ENCODE peak calls at places on chromosomes 1 and 21, in five cellular contexts. C is trophoblast cell, G is IMR-90, Q is H1, A is H9. T is an unnamed sample.

GRCh38 chr1:214739621-214740238 is 136.7 kb downstream of the CENPF start:
- DNase-seq in A (no peak), G (peak), Q (no peak), C (no peak), T (no peak)

GRCh38 chr1:99481391-99481996 is 164.4 kb upstream of the PALMD start:
- DNase-seq in G (peak), Q (no peak), A (no peak), C (peak), T (peak)

GRCh38 chr1:24373710-24374109 is 39.9 kb downstream of the STPG1 start:
- DNase-seq in C (no peak), A (no peak), Q (no peak), G (no peak), T (no peak)

GRCh38 chr1:180123463-180123936 is 31.2 kb upstream of the QSOX1 start:
- DNase-seq in C (no peak), A (no peak), G (peak), Q (no peak), T (peak)

GRCh38 chr1:35577071-35577998 is 4.2 kb downstream of the TFAP2E start:
- DNase-seq in C (no peak), G (no peak), A (peak), Q (peak), T (peak)

GRCh38 chr1:183110466-183110865 is 75.6 kb upstream of the LAMC2 start:
- DNase-seq in A (no peak), G (no peak), C (no peak), Q (no peak), T (no peak)

GRCh38 chr1:22500476-22500875 is 48.8 kb downstream of the ZBTB40 start:
- DNase-seq in G (peak), A (no peak), Q (no peak), C (no peak), T (peak)

GRCh38 chr1:84698718-84699117 is 8.5 kb upstream of the SSX2IP start:
- DNase-seq in A (no peak), G (peak), Q (no peak), C (no peak), T (peak)

GRCh38 chr1:211589782-211590721 is 11.1 kb upstream of the SLC30A1 start:
- DNase-seq in Q (no peak), G (peak), A (no peak), C (no peak), T (peak)

GRCh38 chr1:159921700-159922498 is 3.4 kb downstream of the TAGLN2 start:
- DNase-seq in Q (no peak), C (no peak), A (no peak), G (peak), T (peak)

GRCh38 chr1:198102454-198102791 is 54.4 kb upstream of the NEK7 start:
- DNase-seq in C (peak), Q (no peak), A (no peak), G (peak), T (no peak)

GRCh38 chr21:26798856-26799751 is 46.1 kb downstream of the ADAMTS1 start:
- DNase-seq in G (peak), Q (no peak), C (no peak), A (no peak), T (peak)

GRCh38 chr1:14969006-14969405 is 184.5 kb upstream of the TMEM51 start:
- DNase-seq in G (no peak), A (no peak), C (no peak), Q (no peak), T (no peak)

GRCh38 chr1:56526571-56527174 is 52.7 kb downstream of the PLPP3 start:
- DNase-seq in C (no peak), A (no peak), G (peak), Q (no peak), T (no peak)

DNA sequence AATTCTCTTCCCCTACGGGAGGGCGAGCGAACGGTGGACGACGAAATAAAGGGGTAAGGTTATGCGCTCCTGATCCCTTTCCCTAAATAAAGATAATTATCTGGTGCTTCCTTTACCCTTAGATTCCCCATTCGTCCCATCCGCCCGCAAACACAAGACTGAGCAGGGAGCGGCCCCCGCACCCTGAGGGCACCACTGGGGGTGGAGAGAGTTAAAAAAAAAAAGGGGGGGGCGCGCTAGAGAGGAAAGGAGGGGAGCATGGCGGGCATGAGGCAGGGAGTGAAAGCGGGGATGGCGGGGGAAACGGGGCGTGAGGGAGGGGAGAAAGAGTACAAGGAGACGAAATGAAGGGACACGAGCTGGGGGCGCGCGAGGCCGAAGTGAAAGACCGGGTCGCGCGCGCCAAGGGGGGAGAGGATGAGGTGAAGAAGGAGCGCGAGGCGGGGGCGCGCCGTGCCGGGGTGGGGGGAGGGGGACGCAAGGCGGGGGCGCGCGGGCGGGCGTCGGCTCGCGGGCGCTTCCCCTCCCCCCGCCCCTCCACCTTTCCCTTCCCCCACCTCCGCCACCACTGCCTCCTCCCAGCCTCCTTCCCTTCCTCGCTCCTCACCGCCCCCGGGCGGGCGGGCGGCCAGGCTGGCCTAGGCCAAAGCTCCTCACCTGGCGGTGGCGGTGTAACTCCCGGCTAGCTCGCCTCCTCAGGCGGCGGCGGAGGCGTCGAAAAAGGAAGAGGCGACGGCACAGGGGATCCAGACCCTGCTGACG is 515 bp downstream of the GATAD2B start:
- DNase-seq in A (no peak), C (peak), Q (peak), G (no peak), T (peak)
- H2AK5ac ChIP-seq in A (no peak), C (no peak), Q (peak), G (peak), T (no peak)

DNA sequence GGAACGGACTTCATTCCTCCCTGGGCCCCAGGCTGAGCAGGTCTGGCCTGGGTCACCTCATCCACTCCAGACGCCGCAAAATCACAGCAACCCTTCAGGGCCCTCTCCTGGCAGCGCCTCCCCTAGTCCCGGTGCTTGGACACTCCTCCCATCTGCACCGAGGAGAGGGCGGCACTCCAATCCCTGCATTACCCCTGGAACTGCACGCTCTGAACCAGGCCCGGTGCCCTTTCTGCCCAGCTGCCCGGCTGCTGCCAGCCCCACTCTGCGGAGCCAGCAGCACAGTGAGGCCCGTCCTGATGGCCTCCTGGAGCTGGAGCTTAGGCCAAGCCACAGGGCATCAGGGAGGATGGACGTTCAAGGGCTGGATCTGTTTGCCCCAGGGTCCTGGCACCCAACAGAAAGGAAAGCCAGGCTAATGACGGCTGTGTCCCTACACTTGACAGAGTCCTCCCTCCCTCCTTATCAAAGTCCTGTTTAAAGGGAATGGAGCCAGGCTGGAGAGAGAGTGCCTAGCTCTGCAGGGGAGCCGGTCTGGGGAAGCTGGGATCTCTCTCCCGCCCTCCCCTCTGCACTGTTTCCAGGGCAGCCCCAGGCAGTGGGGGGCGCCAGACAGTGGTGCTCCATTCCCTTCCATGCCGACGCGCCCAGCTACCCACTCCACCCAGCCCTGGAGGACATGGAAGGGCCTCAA is 12.7 kb downstream of the COL6A2 start:
- DNase-seq in G (no peak), Q (peak), C (no peak), A (peak), T (peak)
- H3K14ac ChIP-seq in G (no peak), Q (no peak), C (no peak), A (no peak), T (no peak)

GRCh38 chr1:20699558-20699957 is 18.2 kb downstream of the KIF17 start:
- DNase-seq in C (peak), Q (no peak), A (no peak), G (no peak), T (no peak)

GRCh38 chr1:20695503-20695902 is 22.3 kb downstream of the KIF17 start:
- DNase-seq in G (no peak), A (no peak), Q (no peak), C (no peak), T (no peak)

GRCh38 chr1:20698195-20698910 is 19.5 kb downstream of the KIF17 start:
- DNase-seq in A (no peak), C (peak), Q (no peak), G (peak), T (peak)

GRCh38 chr1:20697560-20697959 is 20.2 kb downstream of the KIF17 start:
- DNase-seq in C (no peak), G (no peak), Q (no peak), A (no peak), T (no peak)

DNA sequence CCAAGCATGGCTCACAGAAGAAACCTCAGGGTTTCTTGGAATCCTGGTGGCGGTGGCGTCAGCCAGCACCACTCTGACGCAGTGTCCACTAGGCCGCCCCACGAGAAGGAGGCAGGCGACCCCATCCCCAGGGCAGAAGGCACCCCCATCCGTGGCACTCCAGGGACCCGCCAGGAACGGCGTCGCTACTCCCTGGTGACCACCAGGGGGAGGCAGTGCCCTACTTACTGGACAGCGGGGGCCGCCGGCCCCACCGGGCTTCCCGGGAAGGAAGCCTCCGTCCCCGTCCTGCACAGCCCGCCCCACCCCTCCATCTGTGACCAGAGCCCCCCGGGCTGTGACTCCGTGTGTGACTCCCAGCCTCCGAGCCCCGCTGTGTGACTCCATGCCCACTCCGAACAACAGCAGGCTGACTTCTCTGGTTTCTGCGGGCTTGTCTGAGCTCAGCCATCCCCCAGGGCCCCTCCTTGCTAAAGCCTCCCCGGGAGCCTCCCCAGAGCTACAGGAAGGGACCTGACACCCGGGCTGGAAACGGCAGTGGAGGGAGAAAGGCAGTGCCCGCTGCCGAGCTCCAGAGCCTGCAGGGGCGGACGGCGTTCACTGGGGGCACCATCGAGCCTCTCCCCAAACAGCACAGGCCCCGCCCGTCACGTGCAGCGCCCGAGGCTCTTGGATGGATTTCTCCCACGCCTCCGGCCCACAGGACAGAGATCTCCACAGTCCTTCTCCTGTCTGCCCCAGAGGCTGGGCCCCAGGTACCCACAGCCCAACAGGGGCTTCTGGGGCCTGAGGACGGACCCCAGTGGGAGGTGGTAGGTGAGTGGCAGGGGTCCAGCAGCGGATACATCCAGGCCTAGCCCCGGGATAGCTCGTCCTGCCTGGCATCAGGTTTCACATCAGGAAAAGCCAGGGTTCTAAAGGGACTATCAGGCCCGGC is 21.1 kb downstream of the KIF17 start:
- DNase-seq in A (peak), G (peak), C (peak), Q (peak), T (peak)
- H4K91ac ChIP-seq in A (no peak), G (peak), C (peak), Q (peak), T (peak)

GRCh38 chr1:156815307-156815826 is 1.3 kb downstream of the SH2D2A start:
- DNase-seq in A (no peak), C (peak), G (peak), Q (no peak), T (peak)

GRCh38 chr1:156814571-156815260 is 1.9 kb downstream of the SH2D2A start:
- DNase-seq in C (no peak), Q (no peak), A (no peak), G (no peak), T (no peak)

GRCh38 chr1:156813750-156814570 is 2.7 kb downstream of the SH2D2A start:
- DNase-seq in G (peak), C (peak), Q (peak), A (peak), T (peak)

GRCh38 chr1:156815851-156816536 is 654 bp downstream of the SH2D2A start:
- DNase-seq in Q (no peak), G (no peak), A (no peak), C (no peak), T (no peak)

GRCh38 chr1:156816561-156817328 is at the start of gene SH2D2A:
- DNase-seq in Q (no peak), C (peak), G (peak), A (no peak), T (no peak)
- H2AK5ac ChIP-seq in Q (no peak), C (no peak), G (peak), A (no peak), T (no peak)

GRCh38 chr1:9061949-9062555 is 7.4 kb downstream of the SLC2A5 start:
- DNase-seq in G (no peak), A (no peak), Q (no peak), C (no peak), T (no peak)
- H3K14ac ChIP-seq in G (no peak), A (no peak), Q (no peak), C (no peak), T (no peak)

DNA sequence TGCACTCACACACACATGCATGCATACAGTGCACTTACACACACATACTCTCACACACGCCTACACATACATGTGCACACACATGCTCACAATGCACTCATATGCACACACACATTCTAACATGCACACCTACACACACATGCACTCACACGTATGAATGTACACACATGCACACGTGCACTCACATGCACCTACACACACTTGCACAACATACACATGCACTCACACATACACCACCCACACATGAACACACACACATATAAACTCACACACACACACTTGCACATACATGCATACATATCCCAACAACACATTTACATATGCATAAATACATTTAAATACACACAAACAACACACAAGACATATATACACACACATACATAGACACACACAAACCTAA is 30.6 kb downstream of the OBSCN start:
- DNase-seq in A (no peak), C (no peak), G (no peak), Q (no peak), T (no peak)
- H4K91ac ChIP-seq in A (no peak), C (no peak), G (no peak), Q (peak), T (peak)

GRCh38 chr1:44030606-44031050 is 634 bp downstream of the SLC6A9 start:
- DNase-seq in Q (no peak), A (peak), C (peak), G (peak), T (peak)

GRCh38 chr1:44029911-44030605 is 1.2 kb downstream of the SLC6A9 start:
- DNase-seq in C (peak), Q (peak), G (peak), A (peak), T (peak)

GRCh38 chr1:44031900-44032817 is 897 bp upstream of the SLC6A9 start:
- DNase-seq in Q (no peak), G (peak), A (peak), C (peak), T (no peak)

GRCh38 chr1:44033041-44033575 is 1.8 kb upstream of the SLC6A9 start:
- DNase-seq in C (no peak), G (no peak), A (no peak), Q (no peak), T (no peak)

GRCh38 chr1:44031051-44031899 is at the start of gene SLC6A9:
- DNase-seq in Q (peak), C (peak), G (peak), A (peak), T (peak)
- H2AK5ac ChIP-seq in Q (peak), C (no peak), G (peak), A (no peak), T (peak)

DNA sequence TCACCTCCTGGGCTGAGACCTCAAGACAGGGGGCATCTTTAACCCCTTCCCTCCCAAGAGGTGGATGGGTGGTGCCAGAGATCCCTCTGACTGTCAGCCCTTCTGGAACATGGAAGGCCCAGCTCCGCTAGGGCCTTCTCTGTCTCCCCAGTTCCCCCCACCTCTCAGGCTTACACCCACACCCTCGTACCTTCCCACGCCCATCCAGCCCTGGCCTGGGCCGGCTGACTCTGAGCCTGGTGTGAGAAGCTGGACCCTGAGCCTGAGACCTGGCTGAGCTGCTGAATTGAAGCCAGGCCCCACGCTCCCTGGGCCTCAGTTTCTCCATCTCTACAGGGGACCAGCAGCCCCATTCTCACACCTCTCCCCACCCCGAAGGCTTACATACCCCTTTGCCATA is 5.4 kb downstream of the EPHA2 start:
- DNase-seq in C (no peak), Q (no peak), G (no peak), A (no peak), T (no peak)
- H3K14ac ChIP-seq in C (peak), Q (no peak), G (no peak), A (peak), T (no peak)

DNA sequence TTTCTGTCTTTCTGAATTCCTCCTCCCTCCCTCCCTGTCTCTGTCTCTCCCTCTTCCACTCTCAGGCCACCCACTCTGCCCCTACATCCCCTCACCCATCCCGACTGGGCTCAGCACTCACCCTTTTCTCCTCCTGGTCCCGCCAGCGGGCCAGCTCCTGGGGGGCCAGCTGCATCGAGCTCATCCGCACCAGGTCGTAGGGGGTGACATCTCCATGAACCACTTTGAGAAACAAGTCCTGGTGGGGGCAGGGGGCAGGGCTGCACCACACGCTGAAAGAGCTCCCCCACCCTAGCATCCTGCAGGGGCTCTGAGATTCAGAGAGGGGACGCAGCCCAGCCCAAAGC is 17.8 kb downstream of the SPOCD1 start:
- DNase-seq in C (no peak), A (no peak), G (no peak), Q (no peak), T (no peak)
- H4K91ac ChIP-seq in C (no peak), A (no peak), G (peak), Q (no peak), T (peak)

T was measured in mesenchymal stem cell.